ENCODE peak calls at places on chromosomes 7 and 10, in ten cellular contexts. T is fibroblast of lung, E is A549, Y is left ventricle myocardium inferior, K is GM23338, J is activated B cell treated with CpG ODN at 0.5 μM for 24 hours, D is bronchial epithelial cell, G is cardiac muscle cell, V is endothelial cell, L is fibroblast of pulmonary artery. U is an unnamed sample.

GRCh38 chr10:103491729-103492364 is 1.7 kb upstream of the NEURL1 start:
- DNase-seq in G (no peak), Y (no peak), K (no peak), J (no peak), E (peak), T (peak), D (peak), L (peak), V (no peak), U (peak)

GRCh38 chr7:105230486-105230885 is 158.2 kb downstream of the SRPK2 start:
- DNase-seq in V (no peak), J (no peak), T (no peak), Y (no peak), L (no peak), E (no peak), G (no peak), D (peak), K (no peak), U (no peak)

GRCh38 chr7:3089493-3089892 is 45.8 kb upstream of the CARD11 start:
- DNase-seq in D (no peak), G (peak), Y (no peak), T (peak), J (no peak), V (peak), K (peak), L (peak), E (peak), U (peak)

GRCh38 chr7:78873117-78873516 is 580.4 kb downstream of the MAGI2 start:
- DNase-seq in D (no peak), Y (no peak), J (no peak), K (peak), L (no peak), V (no peak), G (no peak), E (no peak), T (no peak), U (no peak)

GRCh38 chr10:100656479-100656878 is 88.9 kb upstream of the PAX2 start:
- DNase-seq in J (no peak), D (peak), Y (no peak), V (peak), E (peak), L (peak), G (peak), K (peak), T (peak), U (peak)

GRCh38 chr10:35016009-35016408 is 74.1 kb downstream of the CUL2 start:
- DNase-seq in G (no peak), Y (no peak), E (no peak), V (no peak), D (peak), T (no peak), K (no peak), J (no peak), L (no peak), U (no peak)

GRCh38 chr7:4712371-4713182 is 30.5 kb downstream of the FOXK1 start:
- DNase-seq in K (no peak), Y (no peak), D (peak), E (peak), T (peak), L (no peak), J (no peak), V (no peak), G (no peak), U (no peak)

GRCh38 chr7:106618480-106618879 is 42.5 kb downstream of the CCDC71L start:
- DNase-seq in V (no peak), G (peak), Y (no peak), J (no peak), T (peak), K (no peak), D (no peak), L (peak), E (no peak), U (peak)

GRCh38 chr7:127848241-127848640 is 183.0 kb downstream of the LRRC4 start:
- DNase-seq in G (no peak), E (no peak), D (no peak), K (no peak), V (no peak), J (no peak), Y (no peak), T (no peak), L (no peak), U (no peak)

GRCh38 chr7:134549366-134549765 is 456 bp downstream of the AKR1B15 start:
- DNase-seq in K (no peak), G (no peak), J (no peak), T (no peak), V (no peak), Y (no peak), D (no peak), L (no peak), E (no peak), U (no peak)

GRCh38 chr7:85135931-85136330 is 50.9 kb downstream of the SEMA3D start:
- DNase-seq in K (no peak), Y (no peak), T (peak), G (no peak), L (peak), J (no peak), D (no peak), E (no peak), V (no peak), U (no peak)

DNA sequence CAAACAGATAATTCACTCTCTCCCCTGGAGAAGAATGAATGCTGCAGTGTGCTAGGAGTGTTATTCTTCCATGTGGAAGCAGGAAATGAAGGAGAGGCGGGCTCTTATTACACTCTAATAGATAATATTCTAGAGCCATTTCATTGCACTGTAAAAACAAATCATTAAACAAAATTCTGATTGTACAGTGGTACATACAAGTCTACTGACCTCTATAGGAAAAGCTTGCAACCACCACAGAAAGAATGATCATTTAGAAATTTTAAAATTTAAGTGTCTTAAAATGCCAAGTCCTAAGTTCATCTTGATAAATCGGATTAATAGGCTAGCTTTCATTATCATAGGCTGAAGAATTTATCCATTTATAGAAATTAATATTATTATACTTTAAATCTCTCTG is 960.3 kb upstream of the LRRN3 start:
- DNase-seq in G (no peak), V (no peak), T (peak), Y (no peak), D (no peak), J (no peak), L (no peak), E (no peak), K (no peak), U (no peak)
- TF ChIP-seq CTCF in G (no peak), V (no peak), T (peak), Y (no peak), D (no peak), J (no peak), L (no peak), E (no peak), K (no peak), U (no peak)

GRCh38 chr7:29619848-29620247 is 56.2 kb downstream of the PRR15 start:
- DNase-seq in T (no peak), J (no peak), Y (no peak), D (no peak), V (no peak), L (no peak), G (no peak), E (no peak), K (no peak), U (no peak)

GRCh38 chr7:29619111-29619510 is 55.5 kb downstream of the PRR15 start:
- DNase-seq in T (no peak), V (no peak), Y (no peak), K (no peak), J (no peak), D (no peak), L (no peak), G (no peak), E (no peak), U (no peak)

GRCh38 chr7:29620531-29620930 is 56.9 kb downstream of the PRR15 start:
- DNase-seq in E (no peak), T (no peak), J (no peak), V (no peak), L (no peak), G (no peak), K (no peak), Y (no peak), D (peak), U (no peak)

GRCh38 chr7:29623976-29624375 is 60.3 kb downstream of the PRR15 start:
- DNase-seq in G (no peak), K (no peak), Y (no peak), T (no peak), V (no peak), D (peak), E (no peak), J (no peak), L (no peak), U (peak)

GRCh38 chr7:29622335-29623265 is 59.0 kb downstream of the PRR15 start:
- DNase-seq in G (no peak), V (no peak), L (peak), K (no peak), E (peak), D (peak), Y (no peak), J (no peak), T (peak), U (peak)
- TF ChIP-seq CTCF in G (no peak), V (no peak), L (no peak), K (no peak), E (no peak), D (no peak), Y (no peak), J (no peak), T (no peak), U (no peak)

DNA sequence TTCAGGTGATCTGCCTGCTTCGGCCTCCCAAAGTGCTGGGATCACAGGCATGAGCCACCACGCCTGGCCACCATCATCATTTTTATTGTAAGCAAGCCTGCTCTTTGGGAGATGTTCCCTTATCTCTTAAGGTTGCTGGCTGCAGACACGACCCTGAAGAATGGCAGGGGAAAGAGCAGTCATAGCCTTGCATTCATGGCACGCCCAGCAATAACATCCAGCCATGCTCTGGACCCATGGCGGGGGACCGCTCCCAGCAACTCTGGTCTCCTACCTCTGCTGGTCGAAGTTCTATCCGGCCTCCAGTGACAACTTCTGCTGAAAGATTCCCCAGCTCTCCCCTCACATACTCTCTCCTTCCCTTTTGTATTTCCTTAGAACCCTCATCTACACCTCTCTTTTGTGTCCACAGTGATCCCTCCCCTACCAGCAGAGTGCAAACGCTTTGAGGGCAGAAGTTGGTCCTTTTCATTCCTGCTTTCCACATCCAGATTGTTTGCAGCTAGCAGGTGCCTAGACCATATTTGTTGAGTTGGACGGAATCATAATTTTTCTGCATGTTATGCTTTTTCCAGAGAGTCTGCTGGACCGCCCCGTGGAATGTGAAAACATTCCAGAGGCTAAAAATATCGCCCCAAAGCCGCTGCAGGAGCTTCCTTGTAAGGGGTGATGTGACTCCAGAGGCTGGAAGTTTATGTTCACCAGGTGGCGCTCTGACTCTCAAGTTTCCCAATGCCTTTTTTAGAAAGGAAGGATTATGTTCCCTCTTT is 4.4 kb upstream of the MARVELD1 start:
- DNase-seq in D (peak), E (peak), G (peak), L (peak), T (peak), K (peak), Y (peak), J (no peak), V (peak), U (peak)
- TF ChIP-seq CTCF in D (peak), E (peak), G (peak), L (peak), T (peak), K (peak), Y (peak), J (no peak), V (peak), U (peak)

DNA sequence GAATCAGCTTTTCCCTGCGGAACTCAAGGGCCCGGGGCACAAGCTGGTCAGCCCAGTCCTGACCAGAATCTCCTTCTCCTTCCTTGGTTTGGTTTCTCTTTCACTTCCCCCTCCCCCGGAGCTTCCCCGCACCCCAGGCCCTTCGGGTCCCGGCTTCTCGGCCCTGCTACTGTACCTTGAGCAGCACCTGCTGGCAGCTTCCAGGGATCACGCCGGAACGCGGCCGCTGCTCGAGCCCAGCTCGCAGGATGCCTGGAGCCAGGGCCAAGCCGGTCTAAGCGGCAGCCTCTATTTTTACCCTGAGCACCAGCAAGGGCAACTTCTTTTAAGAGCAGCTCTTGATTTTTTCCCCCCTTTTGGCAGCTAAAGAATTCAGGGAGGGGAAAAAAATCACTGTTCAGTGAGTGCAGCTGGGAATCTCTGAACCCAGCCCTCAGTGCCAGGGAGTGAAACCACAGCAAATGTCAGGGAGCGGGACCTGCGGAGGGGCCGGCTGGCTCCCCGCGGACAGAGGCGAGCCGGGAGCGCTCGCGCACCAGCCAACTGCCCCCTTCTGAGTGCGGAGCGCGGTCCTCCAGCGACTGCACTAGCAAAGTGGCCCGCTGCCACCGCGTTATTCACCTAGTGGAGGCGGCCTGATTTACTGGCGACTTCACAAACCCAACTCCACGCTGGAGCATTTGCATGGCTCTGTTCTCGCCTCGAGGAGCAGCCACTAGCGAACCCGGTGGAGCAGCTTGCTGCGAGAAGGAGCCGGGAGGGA is 2.4 kb upstream of the INHBA start:
- DNase-seq in J (peak), Y (peak), L (peak), K (peak), E (peak), V (peak), G (peak), D (peak), T (peak), U (peak)
- TF ChIP-seq CTCF in J (no peak), Y (peak), L (peak), K (peak), E (peak), V (peak), G (peak), D (peak), T (peak), U (peak)

GRCh38 chr7:129263168-129263567 is 38.3 kb downstream of the AHCYL2 start:
- DNase-seq in G (no peak), K (no peak), D (peak), J (no peak), V (no peak), E (no peak), T (no peak), L (no peak), Y (no peak), U (no peak)
- TF ChIP-seq CTCF in G (no peak), K (no peak), D (no peak), J (no peak), V (no peak), E (no peak), T (no peak), L (no peak), Y (no peak), U (no peak)

GRCh38 chr7:29843106-29843505 is 36.8 kb downstream of the WIPF3 start:
- DNase-seq in D (no peak), V (no peak), L (no peak), G (no peak), E (no peak), J (no peak), K (no peak), Y (no peak), T (no peak), U (no peak)

GRCh38 chr7:29843738-29844137 is 37.4 kb downstream of the WIPF3 start:
- DNase-seq in Y (no peak), J (no peak), D (no peak), T (no peak), V (no peak), K (no peak), L (no peak), E (no peak), G (no peak), U (no peak)

GRCh38 chr7:29839302-29839701 is 33.0 kb downstream of the WIPF3 start:
- DNase-seq in V (no peak), E (peak), G (no peak), K (no peak), L (peak), Y (peak), D (peak), J (no peak), T (peak), U (peak)

GRCh38 chr7:29841926-29842671 is 35.8 kb downstream of the WIPF3 start:
- DNase-seq in J (no peak), E (no peak), T (no peak), G (no peak), Y (no peak), L (no peak), D (no peak), V (no peak), K (no peak), U (no peak)

GRCh38 chr7:29840701-29841100 is 34.4 kb downstream of the WIPF3 start:
- DNase-seq in L (no peak), K (peak), Y (no peak), V (no peak), E (no peak), G (no peak), J (no peak), T (no peak), D (no peak), U (no peak)
- TF ChIP-seq CTCF in L (no peak), K (peak), Y (no peak), V (peak), E (no peak), G (no peak), J (no peak), T (no peak), D (no peak), U (no peak)

DNA sequence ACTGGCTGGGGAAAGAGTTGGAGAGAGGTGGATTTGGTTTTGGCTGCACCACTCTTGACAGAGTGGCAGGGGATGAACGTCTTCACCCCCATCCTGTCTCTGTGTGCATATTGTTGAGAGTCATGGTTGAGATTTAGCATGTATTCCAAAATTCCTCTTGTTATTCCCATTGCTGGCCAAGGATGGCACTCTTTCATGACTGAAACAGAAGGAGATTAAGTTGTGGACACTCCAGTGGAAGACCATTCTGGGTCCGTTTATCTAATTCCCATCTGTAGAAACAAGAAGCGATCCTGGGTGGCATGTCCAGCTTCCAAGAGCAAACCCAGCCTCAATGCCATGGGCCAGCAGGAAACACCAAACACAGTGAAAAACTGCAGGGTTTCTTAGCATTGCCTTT is 469.0 kb upstream of the IGFBP3 start:
- DNase-seq in D (no peak), L (no peak), K (no peak), T (no peak), J (no peak), V (no peak), G (no peak), E (no peak), Y (no peak), U (no peak)
- TF ChIP-seq CTCF in D (no peak), L (peak), K (peak), T (peak), J (no peak), V (no peak), G (peak), E (no peak), Y (no peak), U (no peak)

DNA sequence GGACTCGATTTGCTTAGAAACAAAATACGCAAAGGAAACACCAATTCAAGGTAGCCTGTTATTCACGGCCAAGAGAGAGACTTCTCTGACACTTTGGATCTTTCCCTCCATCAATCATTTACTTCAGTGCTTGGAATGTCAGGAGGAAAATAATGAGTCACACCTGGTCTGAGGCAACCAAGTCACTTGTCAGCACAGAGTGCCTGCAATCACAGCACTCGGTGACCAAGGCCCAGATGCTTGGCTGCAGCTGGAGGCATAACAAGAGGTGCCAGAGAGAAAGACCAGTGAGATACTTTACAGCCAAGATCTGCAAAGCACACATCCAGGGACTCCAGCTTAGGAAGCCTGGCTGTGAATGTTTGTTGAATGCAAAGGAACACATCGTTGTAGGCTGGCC is 34.0 kb downstream of the ASB13 start:
- DNase-seq in G (no peak), K (no peak), Y (no peak), D (peak), V (no peak), J (no peak), L (no peak), E (peak), T (no peak), U (peak)
- TF ChIP-seq CTCF in G (no peak), K (no peak), Y (no peak), D (no peak), V (no peak), J (no peak), L (no peak), E (no peak), T (no peak), U (no peak)

DNA sequence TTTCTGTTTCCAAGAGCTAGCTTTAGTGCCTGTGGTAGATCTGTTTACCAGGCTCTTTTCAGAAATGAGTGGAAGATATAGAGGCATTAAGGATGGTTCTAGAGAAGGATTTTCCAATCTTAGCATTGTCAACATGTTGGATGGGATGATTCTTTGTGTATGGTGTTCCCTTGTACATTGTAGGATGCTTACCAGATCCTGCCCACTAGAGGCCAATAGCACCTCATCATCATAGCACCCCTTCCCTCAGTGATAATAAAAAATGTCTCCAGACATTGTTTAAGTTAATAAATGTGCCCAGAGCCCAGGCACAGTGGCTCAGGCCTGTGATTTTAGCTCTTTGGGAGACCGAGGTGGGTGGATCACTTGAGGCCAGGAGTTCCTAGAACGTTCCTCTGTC is 121.2 kb downstream of the ANKRD30A start:
- DNase-seq in T (no peak), E (no peak), Y (no peak), D (no peak), L (no peak), K (no peak), J (no peak), G (no peak), V (no peak), U (no peak)
- TF ChIP-seq CTCF in T (no peak), E (no peak), Y (no peak), D (no peak), L (no peak), K (no peak), J (no peak), G (no peak), V (no peak), U (no peak)

DNA sequence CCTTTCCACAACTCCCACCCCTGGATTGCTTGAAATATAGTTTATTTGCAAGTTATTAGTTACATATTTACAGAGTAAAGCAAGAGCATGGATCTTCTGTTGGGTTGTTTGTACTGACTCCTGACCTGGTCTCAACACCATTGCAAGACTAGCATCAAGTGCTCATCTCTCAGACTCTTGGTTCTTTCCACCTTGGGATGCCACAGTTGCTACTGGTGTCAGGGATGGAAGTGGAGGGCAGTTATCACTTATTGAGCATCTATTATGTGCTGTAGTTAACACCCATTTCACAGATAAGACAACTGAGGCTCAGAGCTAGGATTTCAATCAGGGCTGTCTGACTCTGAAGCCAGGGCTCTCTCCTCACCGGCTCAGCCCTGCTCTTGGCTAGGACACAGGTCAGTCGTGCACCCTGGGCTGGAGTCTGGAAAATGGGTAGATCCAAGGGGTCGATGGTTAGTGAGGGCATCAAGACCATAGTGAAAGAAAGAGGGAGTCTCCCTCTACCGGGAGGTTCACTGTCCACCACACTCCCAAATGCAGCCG is 614 bp upstream of the ADAMTS14 start:
- DNase-seq in T (no peak), L (no peak), G (no peak), Y (no peak), J (no peak), D (no peak), E (no peak), K (no peak), V (no peak), U (no peak)
- TF ChIP-seq CTCF in T (peak), L (no peak), G (no peak), Y (peak), J (no peak), D (no peak), E (no peak), K (peak), V (no peak), U (no peak)

U was measured in MCF 10A.